ENCODE peak calls at places on chromosomes 11 and 22, in ten cellular contexts. S is GM12865, K is BE2C, B is HFFc6, C is AG09309, M is lower leg skin, D is dorsolateral prefrontal cortex, H is ascending aorta, Q is adrenal gland, T is HFF-Myc. X is an unnamed sample.

GRCh38 chr11:122100222-122101080 is 15.6 kb downstream of the BLID start:
- DNase-seq in Q (peak; percentile 84), C (no peak), T (no peak), B (peak; percentile 72), K (peak; percentile 33), H (peak; percentile 76), M (peak; percentile 42), D (peak; percentile 73), S (no peak), X (peak; percentile 75)

GRCh38 chr11:44530413-44531115 is 34.9 kb upstream of the CD82 start:
- DNase-seq in S (no peak), M (no peak), B (no peak), D (no peak), H (no peak), T (no peak), K (no peak), C (no peak), Q (no peak), X (no peak)

GRCh38 chr11:1875093-1875785 is 16.5 kb downstream of the PRR33 start:
- DNase-seq in K (peak; percentile 18), S (no peak), C (no peak), H (no peak), D (no peak), B (no peak), Q (no peak), M (no peak), T (no peak), X (no peak)

GRCh38 chr11:103484545-103484944 is 375.3 kb downstream of the DYNC2H1 start:
- DNase-seq in C (no peak), T (no peak), B (no peak), S (no peak), H (no peak), M (no peak), Q (no peak), K (no peak), D (no peak), X (no peak)

GRCh38 chr11:55914482-55914881 is at the start of gene OR5W2:
- DNase-seq in K (no peak), C (no peak), Q (no peak), H (no peak), T (no peak), S (no peak), B (no peak), M (no peak), D (no peak), X (no peak)

GRCh38 chr11:72523991-72524390 is 89.7 kb upstream of the CLPB start:
- DNase-seq in C (no peak), S (no peak), K (no peak), Q (no peak), B (no peak), T (no peak), M (no peak), H (no peak), D (no peak), X (no peak)

GRCh38 chr11:108609681-108610080 is 16.1 kb upstream of the EXPH5 start:
- DNase-seq in K (no peak), S (no peak), B (no peak), H (no peak), C (no peak), M (no peak), T (no peak), D (no peak), Q (no peak), X (no peak)

GRCh38 chr22:22565991-22566390 is 6.9 kb upstream of the PRAME start:
- DNase-seq in B (no peak), Q (no peak), C (no peak), D (no peak), M (no peak), H (no peak), S (no peak), K (no peak), T (no peak), X (no peak)

GRCh38 chr11:120128392-120129172 is 9.3 kb downstream of the TRIM29 start:
- DNase-seq in B (peak; percentile 77), D (no peak), Q (peak; percentile 73), C (peak; percentile 56), T (peak; percentile 20), M (peak; percentile 91), S (no peak), H (peak; percentile 77), K (peak; percentile 6), X (no peak)

GRCh38 chr11:1514349-1515061 is 27.9 kb upstream of the MOB2 start:
- DNase-seq in H (no peak), K (no peak), T (no peak), B (no peak), D (peak; percentile 62), S (no peak), Q (no peak), C (no peak), M (no peak), X (no peak)

GRCh38 chr11:4202749-4203148 is 108.2 kb downstream of the RRM1 start:
- DNase-seq in T (no peak), B (no peak), M (no peak), H (no peak), D (no peak), C (no peak), K (no peak), S (no peak), Q (no peak), X (no peak)

GRCh38 chr11:4203603-4204360 is 109.2 kb downstream of the RRM1 start:
- DNase-seq in D (no peak), K (no peak), B (no peak), C (no peak), Q (no peak), M (no peak), H (no peak), T (no peak), S (no peak), X (no peak)
- TF ChIP-seq CTCF in D (no peak), K (peak; percentile 4), B (peak; percentile 17), C (no peak), Q (no peak), M (no peak), H (no peak), T (no peak), S (no peak), X (no peak)

GRCh38 chr11:110092577-110093406 is at the start of gene ZC3H12C:
- DNase-seq in Q (peak; percentile 93), D (peak; percentile 54), H (peak; percentile 91), C (no peak), B (peak; percentile 75), M (peak; percentile 72), T (peak; percentile 70), K (peak; percentile 86), S (peak; percentile 88), X (peak; percentile 70)
- TF ChIP-seq CTCF in Q (peak; percentile 2), D (peak; percentile 52), H (peak; percentile 81), C (peak; percentile 33), B (peak; percentile 56), M (no peak), T (peak; percentile 7), K (peak; percentile 48), S (peak; percentile 50), X (peak; percentile 26)

GRCh38 chr22:21443057-21443734 is 24.0 kb upstream of the TMEM191C start:
- DNase-seq in M (peak; percentile 8), T (no peak), K (peak; percentile 8), H (no peak), C (no peak), D (peak; percentile 24), B (no peak), S (no peak), Q (peak; percentile 44), X (no peak)

GRCh38 chr22:21446128-21446826 is 20.9 kb upstream of the TMEM191C start:
- DNase-seq in S (no peak), B (no peak), C (no peak), M (peak; percentile 10), T (no peak), H (peak; percentile 61), Q (peak; percentile 39), D (peak; percentile 24), K (peak; percentile 12), X (no peak)

GRCh38 chr22:21443735-21444421 is 23.3 kb upstream of the TMEM191C start:
- DNase-seq in B (no peak), S (no peak), C (no peak), K (peak; percentile 8), T (no peak), D (peak; percentile 5), H (peak; percentile 51), Q (peak; percentile 37), M (peak; percentile 9), X (no peak)

GRCh38 chr22:21445437-21446127 is 21.6 kb upstream of the TMEM191C start:
- DNase-seq in K (peak; percentile 7), T (no peak), Q (peak; percentile 39), B (no peak), S (no peak), M (peak; percentile 10), H (peak; percentile 30), C (no peak), D (no peak), X (no peak)

DNA sequence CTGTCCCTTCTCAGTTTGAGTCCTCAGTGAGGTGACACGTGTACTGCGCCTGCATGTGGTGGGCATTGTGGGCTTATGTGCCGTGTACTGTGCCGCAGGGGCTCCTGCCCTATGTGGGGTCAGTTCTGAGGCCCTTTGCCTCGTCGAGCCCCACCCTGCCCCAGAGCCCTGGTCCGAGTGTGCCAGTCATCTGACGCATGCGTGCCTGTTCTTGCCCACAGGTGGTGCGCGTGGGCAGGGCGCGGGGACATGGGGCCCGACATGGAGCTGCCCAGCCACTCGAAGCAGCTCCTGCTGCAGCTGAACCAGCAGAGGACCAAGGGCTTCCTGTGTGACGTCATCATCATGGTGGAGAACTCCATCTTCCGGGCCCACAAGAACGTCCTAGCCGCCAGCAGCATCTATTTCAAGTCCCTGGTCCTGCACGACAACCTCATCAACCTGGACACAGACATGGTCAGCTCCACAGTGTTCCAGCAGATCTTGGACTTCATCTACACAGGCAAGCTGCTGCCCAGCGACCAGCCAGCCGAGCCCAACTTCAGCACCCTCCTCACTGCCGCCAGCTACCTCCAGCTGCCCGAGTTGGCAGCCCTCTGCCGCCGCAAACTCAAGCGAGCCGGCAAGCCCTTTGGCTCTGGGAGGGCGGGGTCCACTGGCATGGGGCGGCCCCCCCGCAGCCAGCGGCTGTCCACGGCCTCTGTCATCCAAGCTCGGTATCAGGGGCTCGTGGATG is 22.3 kb upstream of the TMEM191C start:
- DNase-seq in Q (peak; percentile 41), T (no peak), M (peak; percentile 7), B (no peak), D (peak; percentile 21), S (no peak), H (peak; percentile 50), K (peak; percentile 6), C (no peak), X (no peak)
- TF ChIP-seq CTCF in Q (no peak), T (no peak), M (no peak), B (no peak), D (no peak), S (no peak), H (no peak), K (no peak), C (no peak), X (no peak)

DNA sequence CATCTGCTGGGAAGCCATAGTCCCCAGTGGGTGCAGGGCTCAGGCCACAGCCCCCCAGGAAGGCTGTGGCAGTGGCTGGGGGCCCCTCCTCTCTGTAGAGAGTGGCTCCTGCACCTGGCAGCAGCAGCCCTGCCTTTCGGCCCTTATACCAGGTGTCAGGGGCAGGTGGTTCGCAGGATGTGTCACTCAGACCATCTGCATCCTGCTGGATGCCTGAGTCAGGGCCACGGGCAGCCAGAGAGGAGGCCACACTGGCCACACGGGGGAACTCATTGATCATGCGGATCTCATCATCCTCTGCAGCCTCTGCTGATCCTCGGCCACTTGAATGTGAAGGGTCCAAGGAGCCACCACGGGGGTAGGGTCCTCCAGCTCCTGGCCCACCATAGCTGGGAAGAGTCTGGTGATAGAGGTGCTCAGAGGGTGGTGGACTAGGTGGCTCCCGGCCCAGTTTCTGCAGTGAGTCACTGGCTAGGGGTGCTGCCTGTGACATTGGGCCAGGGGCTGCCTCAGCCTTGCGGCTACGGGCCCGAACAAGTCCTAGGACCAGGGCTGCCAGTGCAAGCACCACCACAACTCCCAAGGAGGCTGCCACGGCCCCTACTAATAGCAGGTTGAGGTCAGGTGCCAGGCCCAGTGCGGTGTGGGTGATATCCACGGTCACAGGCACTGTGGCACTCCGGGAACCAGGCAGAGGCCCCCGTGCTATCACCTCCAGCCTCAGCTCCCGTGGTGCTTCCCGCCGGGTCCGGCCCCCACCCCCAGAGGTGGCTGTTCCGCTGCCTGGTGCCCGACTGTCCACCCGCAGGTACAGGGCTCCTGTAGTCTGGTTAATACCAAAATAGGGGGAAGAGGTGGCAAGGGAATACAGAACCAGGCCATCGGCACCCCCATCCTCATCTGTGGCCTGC is 3.3 kb upstream of the TPP1 start:
- DNase-seq in B (no peak), H (no peak), K (no peak), C (no peak), T (no peak), D (no peak), S (no peak), Q (no peak), M (no peak), X (no peak)
- TF ChIP-seq CTCF in B (no peak), H (no peak), K (no peak), C (no peak), T (no peak), D (no peak), S (no peak), Q (no peak), M (no peak), X (no peak)

X was measured in AG09319.